ENCODE peak calls at places on chromosome 12, in ten cellular contexts. One of them, this sample, is unnamed.

GRCh38 chr12:63857771-63858670 is 13.5 kb downstream of the SRGAP1 start:
- DNase-seq in stimulated activated CD4-positive, alpha-beta T cell treated with anti-CD3 and anti-CD28 coated beads, Interleukin-12 subunit alpha, Interleukin-12 subunit beta, amount 100 ng/mL, for 48 hours: no peak
- DNase-seq in kidney tubule cell: peak
- DNase-seq in cardiac fibroblast: peak
- DNase-seq in neural progenitor cell: no peak
- DNase-seq in amygdala: no peak
- DNase-seq in NCI-H1417: no peak
- DNase-seq in caudate nucleus: no peak
- DNase-seq in effector memory CD8-positive, alpha-beta T cell: no peak
- DNase-seq in CD4-positive, alpha-beta memory T cell: no peak
- DNase-seq in this sample: no peak

GRCh38 chr12:91859347-91859746 is 286.3 kb downstream of the BTG1 start:
- DNase-seq in amygdala: no peak
- DNase-seq in effector memory CD8-positive, alpha-beta T cell: no peak
- DNase-seq in caudate nucleus: no peak
- DNase-seq in neural progenitor cell: no peak
- DNase-seq in cardiac fibroblast: no peak
- DNase-seq in CD4-positive, alpha-beta memory T cell: no peak
- DNase-seq in stimulated activated CD4-positive, alpha-beta T cell treated with anti-CD3 and anti-CD28 coated beads, Interleukin-12 subunit alpha, Interleukin-12 subunit beta, amount 100 ng/mL, for 48 hours: no peak
- DNase-seq in NCI-H1417: no peak
- DNase-seq in kidney tubule cell: no peak
- DNase-seq in this sample: no peak

GRCh38 chr12:10614056-10614370 is 604 bp upstream of the MAGOHB start:
- DNase-seq in NCI-H1417: no peak
- DNase-seq in kidney tubule cell: no peak
- DNase-seq in cardiac fibroblast: no peak
- DNase-seq in caudate nucleus: no peak
- DNase-seq in stimulated activated CD4-positive, alpha-beta T cell treated with anti-CD3 and anti-CD28 coated beads, Interleukin-12 subunit alpha, Interleukin-12 subunit beta, amount 100 ng/mL, for 48 hours: no peak
- DNase-seq in neural progenitor cell: peak
- DNase-seq in CD4-positive, alpha-beta memory T cell: no peak
- DNase-seq in effector memory CD8-positive, alpha-beta T cell: no peak
- DNase-seq in amygdala: no peak
- DNase-seq in this sample: no peak

GRCh38 chr12:89351489-89352241 is 636 bp downstream of the DUSP6 start:
- DNase-seq in caudate nucleus: no peak
- DNase-seq in effector memory CD8-positive, alpha-beta T cell: peak
- DNase-seq in kidney tubule cell: peak
- DNase-seq in CD4-positive, alpha-beta memory T cell: peak
- DNase-seq in stimulated activated CD4-positive, alpha-beta T cell treated with anti-CD3 and anti-CD28 coated beads, Interleukin-12 subunit alpha, Interleukin-12 subunit beta, amount 100 ng/mL, for 48 hours: no peak
- DNase-seq in amygdala: no peak
- DNase-seq in NCI-H1417: peak
- DNase-seq in neural progenitor cell: no peak
- DNase-seq in cardiac fibroblast: no peak
- DNase-seq in this sample: no peak

GRCh38 chr12:57005980-57006808 is at the start of gene ZBTB39:
- DNase-seq in CD4-positive, alpha-beta memory T cell: peak
- DNase-seq in neural progenitor cell: peak
- DNase-seq in kidney tubule cell: peak
- DNase-seq in cardiac fibroblast: peak
- DNase-seq in NCI-H1417: peak
- DNase-seq in stimulated activated CD4-positive, alpha-beta T cell treated with anti-CD3 and anti-CD28 coated beads, Interleukin-12 subunit alpha, Interleukin-12 subunit beta, amount 100 ng/mL, for 48 hours: peak
- DNase-seq in effector memory CD8-positive, alpha-beta T cell: peak
- DNase-seq in caudate nucleus: no peak
- DNase-seq in amygdala: no peak
- DNase-seq in this sample: no peak

GRCh38 chr12:65335021-65335714 is 56.7 kb downstream of the MSRB3 start:
- DNase-seq in effector memory CD8-positive, alpha-beta T cell: no peak
- DNase-seq in stimulated activated CD4-positive, alpha-beta T cell treated with anti-CD3 and anti-CD28 coated beads, Interleukin-12 subunit alpha, Interleukin-12 subunit beta, amount 100 ng/mL, for 48 hours: no peak
- DNase-seq in cardiac fibroblast: peak
- DNase-seq in neural progenitor cell: no peak
- DNase-seq in kidney tubule cell: peak
- DNase-seq in caudate nucleus: no peak
- DNase-seq in NCI-H1417: no peak
- DNase-seq in amygdala: no peak
- DNase-seq in CD4-positive, alpha-beta memory T cell: no peak
- DNase-seq in this sample: peak

GRCh38 chr12:124862768-124863408 is 776 bp downstream of the SCARB1 start:
- DNase-seq in effector memory CD8-positive, alpha-beta T cell: no peak
- DNase-seq in kidney tubule cell: peak
- DNase-seq in neural progenitor cell: peak
- DNase-seq in NCI-H1417: no peak
- DNase-seq in caudate nucleus: peak
- DNase-seq in amygdala: peak
- DNase-seq in stimulated activated CD4-positive, alpha-beta T cell treated with anti-CD3 and anti-CD28 coated beads, Interleukin-12 subunit alpha, Interleukin-12 subunit beta, amount 100 ng/mL, for 48 hours: no peak
- DNase-seq in CD4-positive, alpha-beta memory T cell: peak
- DNase-seq in cardiac fibroblast: peak
- DNase-seq in this sample: peak

GRCh38 chr12:54159140-54159539 is 29.6 kb downstream of the SMUG1 start:
- DNase-seq in effector memory CD8-positive, alpha-beta T cell: no peak
- DNase-seq in cardiac fibroblast: no peak
- DNase-seq in NCI-H1417: peak
- DNase-seq in amygdala: no peak
- DNase-seq in caudate nucleus: peak
- DNase-seq in stimulated activated CD4-positive, alpha-beta T cell treated with anti-CD3 and anti-CD28 coated beads, Interleukin-12 subunit alpha, Interleukin-12 subunit beta, amount 100 ng/mL, for 48 hours: peak
- DNase-seq in kidney tubule cell: peak
- DNase-seq in CD4-positive, alpha-beta memory T cell: no peak
- DNase-seq in neural progenitor cell: peak
- DNase-seq in this sample: no peak

GRCh38 chr12:58388261-58388660 is 446.9 kb downstream of the ATP23 start:
- DNase-seq in caudate nucleus: no peak
- DNase-seq in effector memory CD8-positive, alpha-beta T cell: no peak
- DNase-seq in NCI-H1417: no peak
- DNase-seq in stimulated activated CD4-positive, alpha-beta T cell treated with anti-CD3 and anti-CD28 coated beads, Interleukin-12 subunit alpha, Interleukin-12 subunit beta, amount 100 ng/mL, for 48 hours: no peak
- DNase-seq in cardiac fibroblast: no peak
- DNase-seq in CD4-positive, alpha-beta memory T cell: no peak
- DNase-seq in kidney tubule cell: peak
- DNase-seq in neural progenitor cell: no peak
- DNase-seq in amygdala: no peak
- DNase-seq in this sample: no peak

GRCh38 chr12:105945935-105946334 is 192.8 kb downstream of the NUAK1 start:
- DNase-seq in effector memory CD8-positive, alpha-beta T cell: no peak
- DNase-seq in cardiac fibroblast: no peak
- DNase-seq in stimulated activated CD4-positive, alpha-beta T cell treated with anti-CD3 and anti-CD28 coated beads, Interleukin-12 subunit alpha, Interleukin-12 subunit beta, amount 100 ng/mL, for 48 hours: no peak
- DNase-seq in neural progenitor cell: no peak
- DNase-seq in kidney tubule cell: peak
- DNase-seq in CD4-positive, alpha-beta memory T cell: no peak
- DNase-seq in caudate nucleus: no peak
- DNase-seq in amygdala: no peak
- DNase-seq in NCI-H1417: no peak
- DNase-seq in this sample: no peak

GRCh38 chr12:14261096-14261495 is 104.4 kb upstream of the ATF7IP start:
- DNase-seq in NCI-H1417: no peak
- DNase-seq in cardiac fibroblast: no peak
- DNase-seq in caudate nucleus: no peak
- DNase-seq in CD4-positive, alpha-beta memory T cell: no peak
- DNase-seq in neural progenitor cell: no peak
- DNase-seq in amygdala: no peak
- DNase-seq in stimulated activated CD4-positive, alpha-beta T cell treated with anti-CD3 and anti-CD28 coated beads, Interleukin-12 subunit alpha, Interleukin-12 subunit beta, amount 100 ng/mL, for 48 hours: no peak
- DNase-seq in kidney tubule cell: no peak
- DNase-seq in effector memory CD8-positive, alpha-beta T cell: no peak
- DNase-seq in this sample: no peak

GRCh38 chr12:132836803-132837331 is 8.2 kb upstream of the GOLGA3 start:
- DNase-seq in amygdala: no peak
- DNase-seq in CD4-positive, alpha-beta memory T cell: no peak
- DNase-seq in cardiac fibroblast: no peak
- DNase-seq in kidney tubule cell: no peak
- DNase-seq in neural progenitor cell: no peak
- DNase-seq in caudate nucleus: no peak
- DNase-seq in effector memory CD8-positive, alpha-beta T cell: no peak
- DNase-seq in NCI-H1417: no peak
- DNase-seq in stimulated activated CD4-positive, alpha-beta T cell treated with anti-CD3 and anti-CD28 coated beads, Interleukin-12 subunit alpha, Interleukin-12 subunit beta, amount 100 ng/mL, for 48 hours: no peak
- DNase-seq in this sample: no peak

GRCh38 chr12:15770021-15770420 is 19.2 kb downstream of the EPS8 start:
- DNase-seq in effector memory CD8-positive, alpha-beta T cell: no peak
- DNase-seq in CD4-positive, alpha-beta memory T cell: no peak
- DNase-seq in stimulated activated CD4-positive, alpha-beta T cell treated with anti-CD3 and anti-CD28 coated beads, Interleukin-12 subunit alpha, Interleukin-12 subunit beta, amount 100 ng/mL, for 48 hours: no peak
- DNase-seq in cardiac fibroblast: no peak
- DNase-seq in caudate nucleus: no peak
- DNase-seq in neural progenitor cell: no peak
- DNase-seq in kidney tubule cell: no peak
- DNase-seq in amygdala: no peak
- DNase-seq in NCI-H1417: no peak
- DNase-seq in this sample: no peak

GRCh38 chr12:69428351-69429048 is 41.7 kb upstream of the FRS2 start:
- DNase-seq in NCI-H1417: peak
- DNase-seq in kidney tubule cell: no peak
- DNase-seq in stimulated activated CD4-positive, alpha-beta T cell treated with anti-CD3 and anti-CD28 coated beads, Interleukin-12 subunit alpha, Interleukin-12 subunit beta, amount 100 ng/mL, for 48 hours: no peak
- DNase-seq in cardiac fibroblast: peak
- DNase-seq in effector memory CD8-positive, alpha-beta T cell: no peak
- DNase-seq in caudate nucleus: no peak
- DNase-seq in amygdala: no peak
- DNase-seq in neural progenitor cell: peak
- DNase-seq in CD4-positive, alpha-beta memory T cell: no peak
- DNase-seq in this sample: peak

GRCh38 chr12:47781479-47782371 is 8.7 kb downstream of the SLC48A1 start:
- DNase-seq in amygdala: no peak
- DNase-seq in stimulated activated CD4-positive, alpha-beta T cell treated with anti-CD3 and anti-CD28 coated beads, Interleukin-12 subunit alpha, Interleukin-12 subunit beta, amount 100 ng/mL, for 48 hours: no peak
- DNase-seq in kidney tubule cell: peak
- DNase-seq in effector memory CD8-positive, alpha-beta T cell: no peak
- DNase-seq in cardiac fibroblast: no peak
- DNase-seq in caudate nucleus: no peak
- DNase-seq in CD4-positive, alpha-beta memory T cell: no peak
- DNase-seq in neural progenitor cell: no peak
- DNase-seq in NCI-H1417: peak
- DNase-seq in this sample: no peak